ENCODE peak calls at places on chromosomes 2 and 18, in eight cellular contexts. U, D, N, B, W, Y, A and K are unnamed samples.

GRCh38 chr18:46369323-46369722 is 265.1 kb downstream of the HAUS1 start:
- DNase-seq in A (no peak), W (no peak), N (no peak), D (no peak), Y (no peak), B (peak; percentile 82), U (no peak), K (no peak)

GRCh38 chr2:88230912-88231311 is 60.8 kb downstream of the THNSL2 start:
- DNase-seq in U (no peak), W (no peak), A (no peak), B (no peak), Y (no peak), N (peak; percentile 53), D (no peak), K (no peak)

GRCh38 chr2:17646096-17646554 is 105.6 kb downstream of the VSNL1 start:
- DNase-seq in U (peak; percentile 89), W (peak; percentile 90), A (peak; percentile 80), D (no peak), B (peak; percentile 72), Y (peak; percentile 35), N (peak; percentile 77), K (no peak)

GRCh38 chr2:181892795-181893435 is 1.4 kb downstream of the ITPRID2 start:
- DNase-seq in N (no peak), Y (no peak), W (peak; percentile 37), B (no peak), A (no peak), U (peak; percentile 65), D (no peak), K (no peak)

GRCh38 chr2:177187631-177188312 is 24.8 kb upstream of the HNRNPA3 start:
- DNase-seq in Y (no peak), W (peak; percentile 51), B (no peak), D (no peak), U (peak; percentile 84), N (peak; percentile 62), A (no peak), K (no peak)

GRCh38 chr2:32591669-32592463 is 36.0 kb upstream of the TTC27 start:
- DNase-seq in D (no peak), A (no peak), B (no peak), W (peak; percentile 1), U (peak; percentile 61), Y (no peak), N (peak; percentile 83), K (no peak)

GRCh38 chr2:88733155-88733902 is 41.9 kb downstream of the RPIA start:
- DNase-seq in U (no peak), N (no peak), B (no peak), Y (no peak), D (no peak), A (no peak), W (peak; percentile 51), K (no peak)

GRCh38 chr2:168039885-168040284 is 207.5 kb downstream of the STK39 start:
- DNase-seq in A (no peak), Y (no peak), D (no peak), N (no peak), U (no peak), B (no peak), W (no peak), K (no peak)

GRCh38 chr18:8747440-8747937 is 42.1 kb downstream of the MTCL1 start:
- DNase-seq in W (peak; percentile 50), A (no peak), U (peak; percentile 87), Y (no peak), D (no peak), N (no peak), B (no peak), K (no peak)

GRCh38 chr2:189548686-189549439 is 31.7 kb downstream of the SLC40A1 start:
- DNase-seq in N (no peak), A (no peak), D (no peak), U (peak; percentile 58), B (no peak), W (peak; percentile 40), Y (no peak), K (no peak)

GRCh38 chr2:239226677-239227076 is 174.1 kb downstream of the HDAC4 start:
- DNase-seq in D (peak; percentile 24), B (no peak), W (no peak), A (no peak), Y (no peak), N (peak; percentile 20), U (no peak), K (no peak)

GRCh38 chr2:176118606-176119370 is 2.2 kb downstream of the HOXD10 start:
- DNase-seq in D (peak; percentile 15), U (no peak), N (peak; percentile 80), W (peak; percentile 22), Y (no peak), A (no peak), B (peak; percentile 85), K (no peak)

GRCh38 chr18:45521151-45521550 is 94.1 kb upstream of the SLC14A2 start:
- DNase-seq in W (no peak), U (peak; percentile 86), B (no peak), A (no peak), N (no peak), D (no peak), Y (no peak), K (no peak)

GRCh38 chr2:31193806-31194205 is 23.5 kb downstream of the CAPN14 start:
- DNase-seq in W (no peak), Y (no peak), B (no peak), N (no peak), D (no peak), A (no peak), U (no peak), K (no peak)

GRCh38 chr2:174518397-174518796 is 31.6 kb upstream of the GPR155 start:
- DNase-seq in W (no peak), D (no peak), Y (no peak), N (no peak), B (no peak), U (no peak), A (no peak), K (no peak)

DNA sequence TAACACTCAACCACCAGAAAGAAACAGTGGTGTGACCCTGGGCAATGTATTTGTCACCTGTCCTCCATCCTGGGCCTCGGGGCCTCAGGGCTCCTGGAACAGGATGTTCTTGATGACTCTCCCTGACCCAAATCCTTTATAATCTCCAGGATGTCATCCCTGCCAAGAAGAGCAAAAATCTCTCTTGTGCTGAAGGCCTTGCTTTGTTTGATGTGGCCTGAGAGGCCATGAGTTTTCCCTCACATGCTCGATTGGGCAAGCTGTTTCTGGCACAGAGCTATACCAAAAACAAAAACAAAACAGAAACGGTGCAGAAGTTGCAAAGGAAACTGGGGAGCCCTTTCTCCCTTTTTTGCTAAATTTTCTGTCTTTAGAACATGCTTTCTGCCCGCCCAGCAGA is 35.7 kb upstream of the ST3GAL5 start:
- DNase-seq in B (no peak), D (peak; percentile 37), U (peak; percentile 84), N (no peak), W (peak; percentile 44), Y (no peak), A (no peak), K (peak; percentile 50)
- H3K4me3 ChIP-seq in B (no peak overlapping the region), D (no peak overlapping the region), U (no peak overlapping the region), N (no peak overlapping the region), W (no peak overlapping the region), Y (no peak overlapping the region), A (no peak overlapping the region), K (no peak overlapping the region)

GRCh38 chr2:68799615-68800400 is 65.2 kb downstream of the ARHGAP25 start:
- DNase-seq in D (no peak), N (no peak), Y (no peak), W (peak; percentile 96), B (no peak), U (no peak), A (no peak), K (no peak)

GRCh38 chr2:68799138-68799537 is 64.5 kb downstream of the ARHGAP25 start:
- DNase-seq in N (no peak), B (no peak), U (no peak), Y (no peak), A (no peak), D (no peak), W (peak; percentile 81), K (no peak)

GRCh38 chr2:68796306-68796905 is 61.8 kb downstream of the ARHGAP25 start:
- DNase-seq in W (peak; percentile 36), U (peak; percentile 18), D (no peak), Y (no peak), B (no peak), A (peak; percentile 72), N (peak; percentile 82), K (no peak)

GRCh38 chr2:68798574-68798973 is 64.0 kb downstream of the ARHGAP25 start:
- DNase-seq in N (peak; percentile 33), Y (no peak), D (no peak), B (no peak), U (no peak), W (no peak), A (no peak), K (no peak)

DNA sequence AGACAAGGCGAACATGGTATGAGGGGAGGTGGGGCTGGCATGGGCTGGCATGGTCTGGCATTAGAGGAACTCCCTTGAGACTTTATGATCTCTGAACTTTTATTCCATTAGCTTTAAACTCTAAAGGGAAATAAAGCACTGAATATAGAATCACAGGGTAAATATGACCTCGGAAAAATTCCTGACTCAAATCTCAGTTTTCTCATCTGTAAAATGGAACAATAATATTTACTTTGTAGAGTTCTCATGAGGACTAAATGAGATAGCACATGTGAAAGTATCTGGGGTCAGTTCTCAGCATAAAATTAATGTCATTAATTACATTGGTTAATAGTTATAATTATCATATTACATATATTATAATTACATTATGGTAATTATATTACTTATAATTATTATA is 65.9 kb downstream of the ARHGAP25 start:
- DNase-seq in W (no peak), N (no peak), Y (no peak), D (no peak), A (no peak), B (no peak), U (no peak), K (no peak)
- H3K4me3 ChIP-seq in W (no peak overlapping the region), N (no peak overlapping the region), Y (no peak overlapping the region), D (no peak overlapping the region), A (no peak overlapping the region), B (no peak overlapping the region), U (no peak overlapping the region), K (no peak overlapping the region)

GRCh38 chr2:11532434-11533055 is 1.3 kb upstream of the GREB1 start:
- DNase-seq in N (peak; percentile 77), Y (no peak), D (no peak), U (peak; percentile 44), W (peak; percentile 88), A (no peak), B (peak; percentile 37), K (no peak)
- H3K4me3 ChIP-seq in N (no peak overlapping the region), Y (no peak overlapping the region), D (no peak overlapping the region), U (no peak overlapping the region), W (no peak overlapping the region), A (no peak overlapping the region), B (peak overlapping the region; percentile 8), K (no peak overlapping the region)

GRCh38 chr2:20093263-20094141 is 42.1 kb upstream of the LAPTM4A start:
- DNase-seq in N (peak; percentile 34), W (peak; percentile 73), U (peak; percentile 88), B (peak; percentile 91), Y (no peak), A (no peak), D (peak; percentile 66), K (peak; percentile 44)

GRCh38 chr2:20089715-20090464 is 38.5 kb upstream of the LAPTM4A start:
- DNase-seq in B (no peak), A (no peak), Y (no peak), W (no peak), N (no peak), D (no peak), U (no peak), K (no peak)

GRCh38 chr2:20092226-20092900 is 40.9 kb upstream of the LAPTM4A start:
- DNase-seq in B (no peak), N (no peak), D (peak; percentile 33), Y (no peak), A (no peak), U (no peak), W (no peak), K (no peak)

GRCh38 chr2:20092901-20093235 is 41.4 kb upstream of the LAPTM4A start:
- DNase-seq in N (no peak), Y (no peak), B (no peak), A (no peak), U (no peak), W (peak; percentile 70), D (no peak), K (no peak)

GRCh38 chr2:20091305-20091991 is 40.0 kb upstream of the LAPTM4A start:
- DNase-seq in B (no peak), N (no peak), A (no peak), Y (no peak), D (peak; percentile 44), U (peak; percentile 94), W (peak; percentile 86), K (peak; percentile 57)
- H3K4me3 ChIP-seq in B (no peak overlapping the region), N (no peak overlapping the region), A (no peak overlapping the region), Y (no peak overlapping the region), D (no peak overlapping the region), U (peak overlapping the region; percentile 28), W (no peak overlapping the region), K (no peak overlapping the region)